ENCODE peak calls at places on chromosomes 1 and 21, in four cellular contexts. Z is mesendoderm, D is H1, C is H9. X is an unnamed sample. For H3K79me2 and H3K4me1, the result is how much of the 10 kb centered on the place peaks cover.

GRCh38 chr1:193190096-193190744 is 3.8 kb upstream of the B3GALT2 start:
- DNase-seq in Z (no peak), D (no peak), C (no peak), X (peak)

GRCh38 chr1:11944358-11944981 is 10.0 kb downstream of the PLOD1 start:
- DNase-seq in Z (peak), D (peak), C (peak), X (no peak)

GRCh38 chr1:43444827-43445225 is 8.9 kb downstream of the HYI start:
- DNase-seq in D (no peak), Z (peak), C (peak), X (no peak)

GRCh38 chr1:26072305-26072704 is 4.9 kb upstream of the TRIM63 start:
- DNase-seq in Z (no peak), C (no peak), D (no peak), X (no peak)

GRCh38 chr21:39003982-39004775 is 179.1 kb downstream of the PSMG1 start:
- DNase-seq in Z (peak), D (no peak), C (no peak), X (peak)

GRCh38 chr1:52142220-52143153 is 598 bp downstream of the ZFYVE9 start:
- DNase-seq in Z (peak), D (peak), C (peak), X (peak)

GRCh38 chr1:16978589-16979474 is 1.6 kb downstream of the MFAP2 start:
- DNase-seq in D (peak), C (no peak), Z (no peak), X (peak)

GRCh38 chr1:45135339-45135738 is 71.1 kb downstream of the ZSWIM5 start:
- DNase-seq in D (no peak), Z (no peak), C (no peak), X (no peak)

GRCh38 chr1:62693123-62693522 is 4.9 kb upstream of the DOCK7 start:
- DNase-seq in C (no peak), D (no peak), Z (no peak), X (no peak)

GRCh38 chr1:26557078-26557477 is 27.5 kb downstream of the RPS6KA1 start:
- DNase-seq in C (no peak), Z (no peak), D (no peak), X (no peak)

GRCh38 chr1:202245391-202245790 is 51.8 kb downstream of the LGR6 start:
- DNase-seq in D (no peak), C (peak), Z (no peak), X (no peak)

GRCh38 chr21:33976082-33976979 is 60.7 kb upstream of the ATP5PO start:
- DNase-seq in Z (peak), C (no peak), D (peak), X (no peak)

GRCh38 chr1:22889213-22889827 is 83.3 kb downstream of the LACTBL1 start:
- DNase-seq in D (no peak), C (no peak), Z (peak), X (no peak)

GRCh38 chr1:176205322-176205914 is 1.7 kb downstream of the COP1 start:
- DNase-seq in C (no peak), D (no peak), Z (no peak), X (no peak)

GRCh38 chr1:26761217-26761616 is 26.5 kb upstream of the PIGV start:
- DNase-seq in C (no peak), D (no peak), Z (peak), X (no peak)

GRCh38 chr1:91790296-91790851 is 95.6 kb downstream of the TGFBR3 start:
- DNase-seq in D (no peak), Z (no peak), C (no peak), X (no peak)

GRCh38 chr21:28543975-28544374 is 448.7 kb downstream of the LTN1 start:
- DNase-seq in C (no peak), D (no peak), Z (no peak), X (no peak)

GRCh38 chr1:8790478-8790877 is 27.0 kb downstream of the RERE start:
- DNase-seq in D (peak), Z (no peak), C (no peak), X (no peak)
- H3K79me2 ChIP-seq in D (half or more), Z (under half), C (under half), X (under half)

DNA sequence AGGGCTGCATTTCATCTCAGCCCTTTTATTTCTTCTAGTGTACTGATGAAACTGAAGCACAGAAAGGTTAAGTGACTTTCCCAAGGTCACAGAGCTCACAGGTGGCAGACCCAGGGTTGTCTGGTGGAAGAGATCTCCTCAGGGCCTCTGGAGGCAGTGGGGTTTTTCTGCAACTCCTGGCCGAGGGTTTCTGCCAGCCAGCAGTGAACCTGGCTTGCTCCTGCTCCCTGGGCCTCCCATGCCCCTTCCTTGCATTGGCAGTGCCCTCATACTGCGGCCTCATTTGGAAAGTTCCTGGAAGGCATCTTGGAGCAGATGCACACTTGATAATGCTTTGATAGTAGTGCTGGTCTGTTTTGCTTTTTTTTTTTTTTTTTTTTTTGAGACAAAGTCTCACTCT is 7.7 kb downstream of the GALNT2 start:
- DNase-seq in C (no peak), Z (no peak), D (peak), X (no peak)
- H3K4me1 ChIP-seq in C (under half), Z (under half), D (under half), X (under half)

DNA sequence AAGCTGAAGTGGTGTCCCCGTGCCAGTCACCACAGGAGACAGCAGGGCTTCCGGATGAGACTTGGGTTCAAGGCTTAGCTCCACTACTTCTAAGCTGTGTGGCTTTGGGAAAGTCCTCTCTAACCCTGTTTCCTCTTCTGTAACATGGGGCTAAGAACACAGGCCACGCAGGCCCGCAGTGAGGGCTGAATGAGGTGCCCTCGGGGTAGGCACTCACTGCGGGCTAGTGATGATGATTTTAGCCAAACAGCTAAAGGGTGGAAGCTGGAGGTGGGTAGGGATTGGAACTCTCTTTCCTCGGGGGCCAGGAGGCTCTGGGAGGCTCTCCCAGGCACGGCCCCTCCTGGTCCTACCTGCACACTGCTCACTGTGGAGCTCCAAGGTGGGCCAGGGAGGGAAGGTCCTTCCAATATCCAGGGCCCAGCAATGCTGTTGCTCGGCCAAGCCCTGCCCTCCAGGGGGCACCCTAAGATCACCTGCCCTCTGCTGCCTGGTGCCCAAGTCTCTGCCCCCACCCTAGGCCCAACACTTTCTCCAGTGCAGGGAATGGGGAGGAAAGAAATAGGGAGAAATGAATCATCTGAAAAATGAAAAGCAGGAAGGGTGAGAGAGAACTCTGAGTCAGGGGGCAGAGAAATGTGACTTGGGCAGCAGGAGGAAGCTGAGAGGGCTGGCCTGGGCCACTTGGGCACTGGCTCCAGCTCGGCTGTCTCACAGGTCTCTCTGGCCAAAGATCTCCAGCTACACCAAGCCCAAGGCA is 19.2 kb upstream of the EVA1B start:
- DNase-seq in Z (peak), D (peak), C (peak), X (peak)
- H2BK120ac ChIP-seq in Z (no peak), D (no peak), C (no peak), X (no peak)

DNA sequence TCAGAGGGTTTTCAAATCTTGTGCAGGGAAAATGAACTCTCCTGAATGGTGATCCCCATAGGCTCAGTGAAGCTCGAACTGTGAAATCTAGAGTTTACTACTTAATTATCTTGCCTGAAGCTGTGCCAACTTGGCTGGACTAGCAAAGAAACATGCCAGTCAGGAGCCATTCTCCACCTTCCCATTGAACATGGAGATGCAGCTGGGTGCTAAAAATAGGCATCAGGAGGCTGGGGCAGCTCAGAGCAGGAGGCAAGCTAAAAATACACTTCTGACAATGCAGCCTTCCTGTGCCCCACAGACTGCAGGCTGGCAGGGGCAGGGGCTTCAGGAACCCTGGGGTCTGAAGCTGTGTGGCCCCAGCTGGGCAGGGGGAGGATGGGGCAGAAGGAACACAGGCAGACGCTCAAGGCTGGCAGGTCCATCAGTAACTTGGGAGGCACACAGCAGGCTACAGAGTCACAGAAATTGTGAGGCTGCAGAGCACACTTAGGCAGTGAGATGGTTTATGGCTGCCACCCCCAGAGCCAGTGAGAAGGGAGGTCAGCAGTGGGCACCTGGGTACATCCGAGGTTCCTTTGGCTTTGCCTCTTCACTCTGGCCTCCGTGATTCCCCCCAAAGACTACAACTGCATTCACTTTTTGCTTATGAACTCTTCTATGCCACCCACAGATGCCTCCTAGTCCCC is 155.4 kb upstream of the KCND3 start:
- DNase-seq in C (no peak), Z (no peak), D (no peak), X (no peak)
- H3K79me2 ChIP-seq in C (under half), Z (under half), D (under half), X (under half)

GRCh38 chr1:49556676-49557234 is 467.0 kb downstream of the AGBL4 start:
- DNase-seq in Z (no peak), C (no peak), D (no peak), X (no peak)
- H3K4me1 ChIP-seq in Z (under half), C (under half), D (under half), X (under half)

GRCh38 chr1:2427976-2428375 is 15.6 kb upstream of the PEX10 start:
- DNase-seq in Z (no peak), C (no peak), D (no peak), X (no peak)
- H2BK120ac ChIP-seq in Z (no peak), C (no peak), D (no peak), X (no peak)